ENCODE peak calls at places on chromosomes 3 and 15, in six cellular contexts. One of them, this sample, is unnamed.

GRCh38 chr3:1118074-1118473 is 25.2 kb downstream of the CNTN6 start:
- DNase-seq in head of caudate nucleus: peak; percentile 39
- DNase-seq in left colon: no peak
- DNase-seq in Ammon's horn: no peak
- DNase-seq in NCI-H510A: no peak
- DNase-seq in fibroblast of lung: peak; percentile 88
- DNase-seq in this sample: peak; percentile 25

GRCh38 chr3:69367586-69367985 is 18.3 kb downstream of the FRMD4B start:
- DNase-seq in head of caudate nucleus: no peak
- DNase-seq in left colon: no peak
- DNase-seq in Ammon's horn: no peak
- DNase-seq in NCI-H510A: no peak
- DNase-seq in fibroblast of lung: no peak
- DNase-seq in this sample: no peak

GRCh38 chr3:158573714-158574113 is 2.7 kb downstream of the MLF1 start:
- DNase-seq in head of caudate nucleus: no peak
- DNase-seq in left colon: no peak
- DNase-seq in Ammon's horn: no peak
- DNase-seq in NCI-H510A: no peak
- DNase-seq in fibroblast of lung: no peak
- DNase-seq in this sample: no peak

GRCh38 chr3:134708671-134709070 is 57.8 kb upstream of the KY start:
- DNase-seq in head of caudate nucleus: no peak
- DNase-seq in left colon: no peak
- DNase-seq in Ammon's horn: no peak
- DNase-seq in NCI-H510A: no peak
- DNase-seq in fibroblast of lung: peak; percentile 56
- DNase-seq in this sample: no peak

GRCh38 chr3:122857019-122857418 is 62.1 kb downstream of the SLC49A4 start:
- DNase-seq in head of caudate nucleus: no peak
- DNase-seq in left colon: no peak
- DNase-seq in Ammon's horn: no peak
- DNase-seq in NCI-H510A: no peak
- DNase-seq in fibroblast of lung: peak; percentile 6
- DNase-seq in this sample: peak; percentile 85

GRCh38 chr3:59551834-59552233 is 502.0 kb upstream of the CFAP20DC start:
- DNase-seq in head of caudate nucleus: no peak
- DNase-seq in left colon: no peak
- DNase-seq in Ammon's horn: no peak
- DNase-seq in NCI-H510A: no peak
- DNase-seq in fibroblast of lung: no peak
- DNase-seq in this sample: no peak

GRCh38 chr15:67199881-67200763 is 54.3 kb downstream of the AAGAB start:
- DNase-seq in head of caudate nucleus: no peak
- DNase-seq in left colon: no peak
- DNase-seq in Ammon's horn: no peak
- DNase-seq in NCI-H510A: no peak
- DNase-seq in fibroblast of lung: peak; percentile 80
- DNase-seq in this sample: no peak

GRCh38 chr3:146532406-146532805 is 12.0 kb downstream of the PLSCR1 start:
- DNase-seq in head of caudate nucleus: no peak
- DNase-seq in left colon: no peak
- DNase-seq in Ammon's horn: no peak
- DNase-seq in NCI-H510A: no peak
- DNase-seq in fibroblast of lung: no peak
- DNase-seq in this sample: no peak

GRCh38 chr15:70348581-70349344 is 251.0 kb upstream of the TLE3 start:
- DNase-seq in head of caudate nucleus: peak; percentile 28
- DNase-seq in left colon: no peak
- DNase-seq in Ammon's horn: peak; percentile 68
- DNase-seq in NCI-H510A: no peak
- DNase-seq in fibroblast of lung: peak; percentile 8
- DNase-seq in this sample: peak; percentile 56

GRCh38 chr3:189710620-189711388 is 79.6 kb downstream of the TP63 start:
- DNase-seq in head of caudate nucleus: no peak
- DNase-seq in left colon: peak; percentile 14
- DNase-seq in Ammon's horn: no peak
- DNase-seq in NCI-H510A: no peak
- DNase-seq in fibroblast of lung: peak; percentile 99
- DNase-seq in this sample: peak; percentile 97

GRCh38 chr3:161607056-161607455 is 110.4 kb downstream of the OTOL1 start:
- DNase-seq in head of caudate nucleus: no peak
- DNase-seq in left colon: no peak
- DNase-seq in Ammon's horn: no peak
- DNase-seq in NCI-H510A: no peak
- DNase-seq in fibroblast of lung: no peak
- DNase-seq in this sample: peak; percentile 3

GRCh38 chr3:196872316-196872715 is 4.6 kb downstream of the SENP5 start:
- DNase-seq in head of caudate nucleus: no peak
- DNase-seq in left colon: no peak
- DNase-seq in Ammon's horn: no peak
- DNase-seq in NCI-H510A: no peak
- DNase-seq in fibroblast of lung: peak; percentile 43
- DNase-seq in this sample: no peak

GRCh38 chr3:38637906-38638305 is 11.6 kb downstream of the SCN5A start:
- DNase-seq in head of caudate nucleus: no peak
- DNase-seq in left colon: no peak
- DNase-seq in Ammon's horn: no peak
- DNase-seq in NCI-H510A: no peak
- DNase-seq in fibroblast of lung: no peak
- DNase-seq in this sample: no peak